ENCODE peak calls at places on chromosome 15, in seven cellular contexts. A is NB4, H is K562, Y is A549, T is heart left ventricle, Q is body of pancreas, N is uterus. U is an unnamed sample.

GRCh38 chr15:33678606-33679005 is 289.7 kb upstream of the CHRM5 start:
- DNase-seq in T (no peak), H (no peak), N (no peak), Q (no peak), Y (no peak), A (no peak), U (no peak)

GRCh38 chr15:88917764-88918163 is 4.6 kb upstream of the MFGE8 start:
- DNase-seq in N (no peak), Y (no peak), T (no peak), A (no peak), H (no peak), Q (no peak), U (no peak)

GRCh38 chr15:68783226-68784054 is 37.3 kb downstream of the ANP32A start:
- DNase-seq in T (peak), N (no peak), Q (peak), A (peak), Y (peak), H (peak), U (no peak)

GRCh38 chr15:73273181-73274002 is 95.4 kb downstream of the HCN4 start:
- DNase-seq in H (peak), Y (peak), N (peak), T (peak), Q (peak), A (peak), U (no peak)

GRCh38 chr15:90513448-90513847 is 16.3 kb upstream of the CRTC3 start:
- DNase-seq in N (no peak), T (no peak), Y (no peak), Q (no peak), A (no peak), H (no peak), U (no peak)

GRCh38 chr15:77457619-77458265 is 37.1 kb downstream of the HMG20A start:
- DNase-seq in Q (no peak), Y (no peak), N (no peak), A (no peak), H (no peak), T (no peak), U (no peak)

GRCh38 chr15:101610628-101611000 is 41.6 kb downstream of the TM2D3 start:
- DNase-seq in N (no peak), Y (no peak), T (no peak), A (no peak), H (no peak), Q (no peak), U (no peak)

GRCh38 chr15:52710710-52711107 is 31.5 kb upstream of the ATOSA start:
- DNase-seq in Y (no peak), Q (no peak), H (no peak), A (no peak), T (no peak), N (no peak), U (no peak)

GRCh38 chr15:64004582-64004981 is 41.7 kb downstream of the DAPK2 start:
- DNase-seq in Y (peak), T (no peak), N (no peak), Q (peak), H (peak), A (no peak), U (no peak)

GRCh38 chr15:57654136-57654845 is 52.2 kb upstream of the POLR2M start:
- DNase-seq in T (no peak), N (no peak), A (no peak), Y (no peak), H (no peak), Q (no peak), U (peak)

GRCh38 chr15:64045774-64046346 is 425 bp downstream of the DAPK2 start:
- DNase-seq in Q (peak), H (no peak), Y (no peak), A (peak), T (peak), N (no peak), U (no peak)

GRCh38 chr15:22979699-22980188 is 424 bp downstream of the CYFIP1 start:
- DNase-seq in N (peak), A (peak), Q (peak), H (no peak), Y (no peak), T (peak), U (no peak)

GRCh38 chr15:80480171-80480811 is 76.1 kb downstream of the ARNT2 start:
- DNase-seq in H (no peak), Q (no peak), Y (no peak), A (no peak), N (no peak), T (no peak), U (no peak)

GRCh38 chr15:33963831-33964664 is 4.2 kb upstream of the CHRM5 start:
- DNase-seq in T (no peak), N (no peak), Y (peak), A (peak), H (peak), Q (no peak), U (no peak)

GRCh38 chr15:68488966-68489365 is 57.0 kb upstream of the ITGA11 start:
- DNase-seq in Y (no peak), A (no peak), H (no peak), Q (no peak), T (no peak), N (no peak), U (no peak)

GRCh38 chr15:52551762-52552161 is 17.1 kb downstream of the ARPP19 start:
- DNase-seq in T (peak), N (no peak), H (no peak), Q (no peak), Y (no peak), A (no peak), U (no peak)

GRCh38 chr15:65530318-65531111 is at the start of gene HACD3:
- DNase-seq in H (peak), T (peak), N (peak), A (peak), Q (peak), Y (peak), U (peak)
- TF ChIP-seq POLR2A in H (peak), T (peak), N (peak), A (peak), Q (peak), Y (peak), U (no peak)

DNA sequence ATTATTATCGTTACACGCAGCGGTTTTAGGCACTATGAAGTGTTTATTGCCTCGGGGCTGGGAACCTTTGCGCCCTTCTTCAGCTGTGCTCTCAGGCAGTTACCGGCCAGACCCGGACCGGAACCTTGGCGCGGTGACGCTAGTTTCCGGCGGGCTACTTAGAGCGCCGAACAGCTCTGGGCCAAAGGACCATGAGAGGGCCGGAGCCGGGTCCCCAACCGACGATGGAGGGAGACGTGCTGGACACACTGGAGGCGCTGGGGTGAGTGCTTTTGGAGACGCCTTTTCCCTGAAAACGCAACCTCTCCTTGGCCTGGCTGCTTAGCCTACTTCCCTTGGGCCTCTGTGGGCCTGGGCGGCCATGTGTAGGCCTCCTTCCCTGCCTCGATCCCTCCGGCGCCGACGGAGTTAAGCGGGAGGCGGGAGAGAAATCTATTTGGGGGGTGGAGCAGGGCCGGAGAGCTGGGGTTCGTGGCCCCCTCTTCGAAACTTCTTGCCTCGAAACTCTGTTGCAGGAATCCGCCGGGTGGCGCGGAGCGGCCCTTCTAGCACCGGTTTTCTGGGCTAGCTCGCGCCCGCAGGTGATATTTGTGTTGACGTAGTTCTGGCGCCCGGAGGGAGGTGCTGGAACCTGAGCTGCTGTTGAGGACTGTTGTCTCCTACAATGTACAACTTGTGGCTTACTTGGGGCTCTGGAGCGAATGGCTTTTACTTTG is at the start of gene FAM98B:
- DNase-seq in Q (peak), A (peak), H (peak), T (peak), N (peak), Y (peak), U (peak)
- TF ChIP-seq POLR2A in Q (peak), A (peak), H (peak), T (peak), N (peak), Y (peak), U (no peak)

GRCh38 chr15:67080900-67081431 is 15.6 kb downstream of the SMAD3 start:
- DNase-seq in N (peak), A (peak), Y (peak), Q (no peak), T (peak), H (no peak), U (no peak)
- TF ChIP-seq POLR2A in N (no peak), A (no peak), Y (no peak), Q (no peak), T (no peak), H (no peak), U (no peak)

DNA sequence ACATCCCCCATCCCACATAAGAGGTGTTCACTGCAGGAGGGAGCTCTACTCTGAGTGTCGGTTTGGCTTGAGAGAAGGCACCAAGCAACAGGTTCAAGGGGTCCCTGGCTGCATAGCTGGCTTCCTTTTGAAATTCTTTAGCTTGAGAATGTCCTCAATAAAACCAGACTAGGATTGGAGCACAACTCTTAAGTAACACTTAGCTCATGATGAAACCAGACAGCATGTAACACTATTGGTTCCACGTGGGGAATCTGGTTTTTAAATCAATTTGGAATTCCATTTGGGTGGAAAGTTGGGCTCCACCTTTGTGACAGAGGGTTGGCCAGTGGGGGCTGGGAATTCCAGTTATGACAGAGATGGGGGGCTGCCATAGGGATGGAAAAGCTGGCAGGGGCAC is 281.2 kb downstream of the TLE3 start:
- DNase-seq in N (no peak), Q (no peak), Y (no peak), A (no peak), T (no peak), H (no peak), U (no peak)
- TF ChIP-seq POLR2A in N (no peak), Q (no peak), Y (no peak), A (no peak), T (no peak), H (no peak), U (no peak)

GRCh38 chr15:51076898-51077564 is 17.7 kb downstream of the TNFAIP8L3 start:
- DNase-seq in Q (peak), N (peak), T (peak), A (peak), Y (no peak), H (no peak), U (no peak)

GRCh38 chr15:51076142-51076897 is 18.4 kb downstream of the TNFAIP8L3 start:
- DNase-seq in Q (no peak), N (no peak), Y (no peak), H (peak), T (no peak), A (no peak), U (no peak)

GRCh38 chr15:51079226-51079625 is 15.5 kb downstream of the TNFAIP8L3 start:
- DNase-seq in T (no peak), Q (no peak), N (no peak), H (no peak), A (no peak), Y (no peak), U (no peak)

GRCh38 chr15:51075364-51075763 is 19.3 kb downstream of the TNFAIP8L3 start:
- DNase-seq in N (peak), Y (no peak), T (peak), H (no peak), Q (no peak), A (no peak), U (no peak)

GRCh38 chr15:51077565-51078153 is 17.0 kb downstream of the TNFAIP8L3 start:
- DNase-seq in A (peak), T (peak), N (peak), H (peak), Q (peak), Y (no peak), U (no peak)
- TF ChIP-seq POLR2A in A (peak), T (no peak), N (peak), H (no peak), Q (no peak), Y (no peak), U (peak)

GRCh38 chr15:98650871-98651481 is 2.6 kb downstream of the IGF1R start:
- DNase-seq in T (no peak), Y (peak), N (peak), H (no peak), A (peak), Q (peak), U (no peak)
- TF ChIP-seq POLR2A in T (no peak), Y (no peak), N (no peak), H (no peak), A (no peak), Q (peak), U (no peak)

GRCh38 chr15:75625542-75626347 is at the start of gene SNUPN:
- DNase-seq in N (peak), H (peak), Y (peak), Q (peak), T (peak), A (peak), U (peak)
- TF ChIP-seq POLR2A in N (peak), H (peak), Y (peak), Q (peak), T (peak), A (peak), U (no peak)

U was measured in esophagus muscularis mucosa.